ENCODE peak calls at places on chromosomes 4 and X, in six cellular contexts. H is suprapubic skin, J is coronary artery, P is stomach, U is H7, A is cardiac fibroblast. L is an unnamed sample.

GRCh38 chr4:184191267-184191666 is 26.4 kb downstream of the ENPP6 start:
- DNase-seq in H (no peak), J (no peak), P (no peak), U (no peak), A (no peak), L (no peak)

GRCh38 chr4:168504526-168504925 is 7.7 kb downstream of the PALLD start:
- DNase-seq in H (no peak), J (no peak), P (no peak), U (no peak), A (no peak), L (no peak)

GRCh38 chrX:20267924-20268701 is 1.4 kb upstream of the RPS6KA3 start:
- DNase-seq in H (peak; percentile 79), J (peak; percentile 73), P (peak; percentile 59), U (peak; percentile 73), A (peak; percentile 41), L (no peak)

GRCh38 chr4:16085822-16086221 is 2.0 kb upstream of the PROM1 start:
- DNase-seq in H (no peak), J (no peak), P (no peak), U (no peak), A (no peak), L (no peak)

GRCh38 chrX:13376857-13377441 is 57.1 kb upstream of the ATXN3L start:
- DNase-seq in H (no peak), J (no peak), P (no peak), U (no peak), A (peak; percentile 97), L (peak; percentile 45)

GRCh38 chr4:188030401-188030800 is 34.8 kb downstream of the ZFP42 start:
- DNase-seq in H (no peak), J (no peak), P (no peak), U (no peak), A (no peak), L (no peak)

GRCh38 chrX:75303795-75304194 is 29.9 kb downstream of the UPRT start:
- DNase-seq in H (no peak), J (no peak), P (no peak), U (no peak), A (peak; percentile 72), L (no peak)

GRCh38 chr4:48748949-48749596 is 31.0 kb downstream of the FRYL start:
- DNase-seq in H (no peak), J (no peak), P (no peak), U (peak; percentile 8), A (peak; percentile 71), L (no peak)

GRCh38 chr4:113844369-113844768 is 82.8 kb upstream of the CAMK2D start:
- DNase-seq in H (no peak), J (no peak), P (no peak), U (no peak), A (no peak), L (no peak)

GRCh38 chr4:2332201-2332975 is 70.5 kb upstream of the MXD4 start:
- DNase-seq in H (no peak), J (peak; percentile 62), P (no peak), U (peak; percentile 63), A (no peak), L (no peak)

GRCh38 chr4:166941629-166942028 is 292.7 kb downstream of the SPOCK3 start:
- DNase-seq in H (no peak), J (no peak), P (no peak), U (no peak), A (no peak), L (no peak)

GRCh38 chr4:128323401-128323800 is 35.8 kb upstream of the PGRMC2 start:
- DNase-seq in H (no peak), J (no peak), P (no peak), U (no peak), A (no peak), L (no peak)

GRCh38 chrX:39174761-39175417 is 373.6 kb downstream of the MID1IP1 start:
- DNase-seq in H (no peak), J (no peak), P (peak; percentile 38), U (no peak), A (peak; percentile 2), L (peak; percentile 64)

GRCh38 chr4:7594013-7594412 is 159.3 kb upstream of the PSAPL1 start:
- DNase-seq in H (no peak), J (no peak), P (no peak), U (peak; percentile 78), A (no peak), L (no peak)

GRCh38 chrX:39899876-39900787 is 197.6 kb downstream of the BCOR start:
- DNase-seq in H (peak; percentile 5), J (no peak), P (no peak), U (no peak), A (no peak), L (no peak)

GRCh38 chr4:113695328-113696169 is 66.0 kb downstream of the CAMK2D start:
- DNase-seq in H (no peak), J (no peak), P (no peak), U (no peak), A (peak; percentile 46), L (no peak)

GRCh38 chr4:95513022-95513421 is 35.8 kb downstream of the UNC5C start:
- DNase-seq in H (no peak), J (no peak), P (no peak), U (no peak), A (no peak), L (no peak)

GRCh38 chrX:2811271-2811670 is 17.5 kb upstream of the GYG2 start:
- DNase-seq in H (peak; percentile 5), J (peak; percentile 22), P (no peak), U (no peak), A (no peak), L (no peak)

GRCh38 chrX:51496501-51497291 is at the start of gene NUDT11:
- DNase-seq in H (no peak), J (peak; percentile 74), P (peak; percentile 38), U (peak; percentile 82), A (peak; percentile 77), L (peak; percentile 27)

DNA sequence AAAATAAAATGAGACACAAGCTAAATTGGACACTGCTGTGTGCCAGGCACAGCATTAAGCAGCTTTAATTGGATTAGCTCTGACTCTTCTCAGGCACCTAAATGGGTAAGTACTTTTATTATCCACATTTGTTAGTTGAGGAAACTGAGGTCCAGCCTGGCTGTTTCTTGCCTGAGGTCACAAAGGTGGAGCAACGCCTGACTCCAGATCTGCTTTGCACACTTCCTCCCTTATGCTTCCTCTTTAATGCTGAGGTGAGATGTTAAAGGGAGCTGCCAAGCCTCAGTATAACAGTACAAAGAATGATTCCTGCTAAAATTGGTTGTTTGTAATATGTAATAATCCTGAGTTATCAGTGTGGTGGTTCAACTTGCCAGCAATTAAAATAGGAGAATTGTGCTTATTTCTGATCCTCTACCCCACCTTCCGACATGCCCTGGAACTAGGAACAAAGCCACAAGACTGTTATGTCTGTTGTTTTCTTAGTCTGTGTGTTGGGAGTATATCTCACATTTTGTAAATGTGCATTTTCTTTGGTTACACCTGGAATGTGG is 74.4 kb downstream of the AFF1 start:
- DNase-seq in H (no peak), J (no peak), P (no peak), U (no peak), A (no peak), L (no peak)
- H3K4me3 ChIP-seq in H (peak overlapping the region; percentile 84), J (peak overlapping the region; percentile 95), P (no peak overlapping the region), U (no peak overlapping the region), A (no peak overlapping the region), L (peak overlapping the region; percentile 67)

GRCh38 chrX:33045882-33046281 is 165.5 kb downstream of the DMD start:
- DNase-seq in H (no peak), J (no peak), P (no peak), U (no peak), A (no peak), L (no peak)

GRCh38 chrX:33041141-33041540 is 170.2 kb downstream of the DMD start:
- DNase-seq in H (no peak), J (no peak), P (no peak), U (no peak), A (no peak), L (no peak)

GRCh38 chrX:33045245-33045644 is 166.1 kb downstream of the DMD start:
- DNase-seq in H (no peak), J (no peak), P (no peak), U (no peak), A (no peak), L (no peak)
- H3K4me3 ChIP-seq in H (no peak overlapping the region), J (no peak overlapping the region), P (no peak overlapping the region), U (no peak overlapping the region), A (no peak overlapping the region), L (no peak overlapping the region)

GRCh38 chrX:129086802-129087201 is 436.5 kb downstream of the SMARCA1 start:
- DNase-seq in H (no peak), J (no peak), P (no peak), U (no peak), A (no peak), L (no peak)

DNA sequence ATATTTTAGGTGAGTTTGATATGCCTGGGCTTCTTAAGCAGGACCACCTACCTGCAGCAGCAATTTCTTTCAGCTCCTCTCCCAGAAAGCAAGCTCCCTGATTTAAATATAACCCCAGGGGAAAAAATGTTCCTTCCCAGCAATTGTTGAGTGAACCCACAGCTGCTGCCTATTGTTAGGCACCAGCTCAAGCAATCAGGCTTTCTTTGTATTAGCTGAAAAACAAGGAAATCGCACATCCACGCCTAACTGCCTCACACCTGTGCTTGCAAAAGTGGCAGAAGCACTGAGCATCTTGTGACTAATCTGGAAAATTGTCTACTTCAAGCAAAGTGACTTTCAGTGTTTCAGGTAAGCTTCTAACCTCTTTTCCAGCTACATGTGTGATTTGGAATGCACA is 432.2 kb downstream of the SMARCA1 start:
- DNase-seq in H (no peak), J (no peak), P (no peak), U (peak; percentile 48), A (no peak), L (no peak)
- H3K4me3 ChIP-seq in H (no peak overlapping the region), J (no peak overlapping the region), P (no peak overlapping the region), U (no peak overlapping the region), A (no peak overlapping the region), L (no peak overlapping the region)

GRCh38 chrX:152735860-152736511 is 2.4 kb downstream of the MAGEA12 start:
- DNase-seq in H (peak; percentile 31), J (peak; percentile 65), P (no peak), U (no peak), A (no peak), L (no peak)

GRCh38 chrX:152735101-152735500 is 1.5 kb downstream of the MAGEA12 start:
- DNase-seq in H (peak; percentile 32), J (no peak), P (no peak), U (no peak), A (no peak), L (no peak)

GRCh38 chrX:152738560-152738959 is 5.0 kb downstream of the MAGEA12 start:
- DNase-seq in H (no peak), J (no peak), P (no peak), U (no peak), A (no peak), L (no peak)

GRCh38 chrX:152733261-152733975 is at the start of the genes CSAG1 and MAGEA12:
- DNase-seq in H (peak; percentile 48), J (peak; percentile 69), P (no peak), U (no peak), A (no peak), L (no peak)
- H3K4me3 ChIP-seq in H (no peak within 1 kb of the TSS), J (no peak within 1 kb of the TSS), P (no peak within 1 kb of the TSS), U (no peak within 1 kb of the TSS), A (no peak within 1 kb of the TSS), L (no peak within 1 kb of the TSS)

L was measured in Jurkat, Clone E6-1.